ENCODE peak calls at places on chromosome 4, in seven cellular contexts. One of them, this sample, is unnamed.

GRCh38 chr4:123587983-123588494 is 191.4 kb downstream of the SPRY1 start:
- DNase-seq in cardiac muscle cell: peak; percentile 37
- DNase-seq in iPS-NIHi11: no peak
- DNase-seq in heart right ventricle: no peak
- DNase-seq in sciatic nerve: no peak
- DNase-seq in EH: peak; percentile 93
- DNase-seq in EL: peak; percentile 85
- DNase-seq in this sample: no peak

GRCh38 chr4:73341454-73341853 is 62.6 kb upstream of the ALB start:
- DNase-seq in cardiac muscle cell: peak; percentile 83
- DNase-seq in EH: peak; percentile 62
- DNase-seq in iPS-NIHi11: peak; percentile 46
- DNase-seq in heart right ventricle: no peak
- DNase-seq in EL: peak; percentile 58
- DNase-seq in sciatic nerve: no peak
- DNase-seq in this sample: no peak

GRCh38 chr4:146029147-146029546 is 90.5 kb upstream of the ZNF827 start:
- DNase-seq in sciatic nerve: no peak
- DNase-seq in heart right ventricle: no peak
- DNase-seq in iPS-NIHi11: no peak
- DNase-seq in EH: peak; percentile 72
- DNase-seq in EL: peak; percentile 63
- DNase-seq in cardiac muscle cell: no peak
- DNase-seq in this sample: no peak

GRCh38 chr4:38424171-38424871 is 239.7 kb upstream of the KLF3 start:
- DNase-seq in EH: no peak
- DNase-seq in heart right ventricle: peak; percentile 19
- DNase-seq in iPS-NIHi11: peak; percentile 77
- DNase-seq in EL: no peak
- DNase-seq in cardiac muscle cell: no peak
- DNase-seq in sciatic nerve: no peak
- DNase-seq in this sample: no peak

GRCh38 chr4:42489095-42489494 is 91.8 kb downstream of the SHISA3 start:
- DNase-seq in EH: no peak
- DNase-seq in cardiac muscle cell: no peak
- DNase-seq in EL: no peak
- DNase-seq in sciatic nerve: no peak
- DNase-seq in iPS-NIHi11: no peak
- DNase-seq in heart right ventricle: no peak
- DNase-seq in this sample: no peak

GRCh38 chr4:10456270-10457254 is 664 bp downstream of the ZNF518B start:
- DNase-seq in iPS-NIHi11: peak; percentile 53
- DNase-seq in cardiac muscle cell: peak; percentile 74
- DNase-seq in EL: peak; percentile 57
- DNase-seq in EH: peak; percentile 72
- DNase-seq in sciatic nerve: peak; percentile 67
- DNase-seq in heart right ventricle: peak; percentile 55
- DNase-seq in this sample: no peak

GRCh38 chr4:128856246-128856645 is 46.7 kb downstream of the JADE1 start:
- DNase-seq in sciatic nerve: no peak
- DNase-seq in heart right ventricle: no peak
- DNase-seq in EH: no peak
- DNase-seq in iPS-NIHi11: no peak
- DNase-seq in EL: no peak
- DNase-seq in cardiac muscle cell: no peak
- DNase-seq in this sample: no peak

GRCh38 chr4:126038492-126039236 is 723.9 kb downstream of the FAT4 start:
- DNase-seq in EH: no peak
- DNase-seq in cardiac muscle cell: no peak
- DNase-seq in iPS-NIHi11: no peak
- DNase-seq in EL: no peak
- DNase-seq in sciatic nerve: no peak
- DNase-seq in heart right ventricle: no peak
- DNase-seq in this sample: no peak

GRCh38 chr4:109910261-109910660 is 2.4 kb upstream of the EGF start:
- DNase-seq in sciatic nerve: no peak
- DNase-seq in heart right ventricle: no peak
- DNase-seq in EL: no peak
- DNase-seq in iPS-NIHi11: no peak
- DNase-seq in EH: no peak
- DNase-seq in cardiac muscle cell: no peak
- DNase-seq in this sample: no peak

GRCh38 chr4:19927381-19927780 is 324.3 kb upstream of the SLIT2 start:
- DNase-seq in sciatic nerve: no peak
- DNase-seq in iPS-NIHi11: no peak
- DNase-seq in heart right ventricle: no peak
- DNase-seq in EL: peak; percentile 29
- DNase-seq in cardiac muscle cell: peak; percentile 42
- DNase-seq in EH: peak; percentile 50
- DNase-seq in this sample: no peak

GRCh38 chr4:182862166-182862875 is 54.9 kb downstream of the DCTD start:
- DNase-seq in sciatic nerve: no peak
- DNase-seq in cardiac muscle cell: no peak
- DNase-seq in EL: no peak
- DNase-seq in heart right ventricle: no peak
- DNase-seq in EH: no peak
- DNase-seq in iPS-NIHi11: peak; percentile 65
- DNase-seq in this sample: no peak